ENCODE peak calls at places on chromosomes 7 and 10, in seven cellular contexts. One of them, this sample, is unnamed.

GRCh38 chr10:129893690-129894089 is 70.4 kb downstream of the EBF3 start:
- DNase-seq in HCT116: no peak
- DNase-seq in K562: no peak
- DNase-seq in GM12878: no peak
- DNase-seq in H1: no peak
- DNase-seq in HepG2: no peak
- DNase-seq in T47D: no peak
- DNase-seq in this sample: no peak

GRCh38 chr10:123808873-123809272 is 82.7 kb downstream of the CPXM2 start:
- DNase-seq in H1: no peak
- DNase-seq in K562: no peak
- DNase-seq in T47D: no peak
- DNase-seq in HepG2: no peak
- DNase-seq in HCT116: peak
- DNase-seq in GM12878: no peak
- DNase-seq in this sample: no peak

GRCh38 chr10:69734797-69735468 is 66.8 kb upstream of the COL13A1 start:
- DNase-seq in GM12878: no peak
- DNase-seq in HCT116: no peak
- DNase-seq in H1: no peak
- DNase-seq in K562: no peak
- DNase-seq in HepG2: no peak
- DNase-seq in T47D: no peak
- DNase-seq in this sample: no peak

GRCh38 chr10:44307691-44308090 is 77.2 kb downstream of the CXCL12 start:
- DNase-seq in H1: no peak
- DNase-seq in GM12878: no peak
- DNase-seq in T47D: no peak
- DNase-seq in HCT116: no peak
- DNase-seq in HepG2: no peak
- DNase-seq in K562: no peak
- DNase-seq in this sample: no peak

GRCh38 chr10:118983263-118983662 is 46.3 kb upstream of the NANOS1 start:
- DNase-seq in T47D: no peak
- DNase-seq in H1: no peak
- DNase-seq in K562: no peak
- DNase-seq in GM12878: peak
- DNase-seq in HepG2: peak
- DNase-seq in HCT116: no peak
- DNase-seq in this sample: no peak

GRCh38 chr7:156895024-156895780 is 2.2 kb upstream of the LMBR1 start:
- DNase-seq in H1: no peak
- DNase-seq in HepG2: no peak
- DNase-seq in K562: peak
- DNase-seq in GM12878: no peak
- DNase-seq in HCT116: no peak
- DNase-seq in T47D: no peak
- DNase-seq in this sample: no peak

GRCh38 chr7:79820387-79820786 is 314.2 kb upstream of the GNAI1 start:
- DNase-seq in GM12878: no peak
- DNase-seq in HCT116: no peak
- DNase-seq in HepG2: no peak
- DNase-seq in T47D: peak
- DNase-seq in K562: no peak
- DNase-seq in H1: no peak
- DNase-seq in this sample: peak

GRCh38 chr7:124261710-124262109 is 228.8 kb upstream of the TMEM229A start:
- DNase-seq in T47D: no peak
- DNase-seq in HCT116: no peak
- DNase-seq in K562: no peak
- DNase-seq in H1: no peak
- DNase-seq in HepG2: no peak
- DNase-seq in GM12878: no peak
- DNase-seq in this sample: no peak

GRCh38 chr10:70617798-70618568 is 15.4 kb upstream of the PRF1 start:
- DNase-seq in H1: no peak
- DNase-seq in T47D: peak
- DNase-seq in HepG2: no peak
- DNase-seq in GM12878: no peak
- DNase-seq in HCT116: no peak
- DNase-seq in K562: no peak
- DNase-seq in this sample: no peak

GRCh38 chr7:36034020-36034419 is 119.0 kb upstream of the EEPD1 start:
- DNase-seq in HCT116: no peak
- DNase-seq in HepG2: no peak
- DNase-seq in H1: no peak
- DNase-seq in GM12878: no peak
- DNase-seq in K562: no peak
- DNase-seq in T47D: no peak
- DNase-seq in this sample: no peak

GRCh38 chr10:17001297-17001744 is 128.3 kb downstream of the CUBN start:
- DNase-seq in H1: no peak
- DNase-seq in GM12878: no peak
- DNase-seq in K562: no peak
- DNase-seq in HCT116: no peak
- DNase-seq in HepG2: no peak
- DNase-seq in T47D: peak
- DNase-seq in this sample: no peak

GRCh38 chr7:157641866-157642265 is 305.1 kb downstream of the DNAJB6 start:
- DNase-seq in HCT116: no peak
- DNase-seq in HepG2: no peak
- DNase-seq in K562: no peak
- DNase-seq in GM12878: no peak
- DNase-seq in H1: no peak
- DNase-seq in T47D: no peak
- DNase-seq in this sample: no peak

GRCh38 chr7:137507096-137507495 is 163.6 kb upstream of the PTN start:
- DNase-seq in H1: no peak
- DNase-seq in K562: no peak
- DNase-seq in HCT116: no peak
- DNase-seq in HepG2: no peak
- DNase-seq in T47D: no peak
- DNase-seq in GM12878: no peak
- DNase-seq in this sample: no peak

GRCh38 chr7:129501760-129502707 is at the start of gene SMKR1:
- DNase-seq in T47D: peak
- DNase-seq in HepG2: no peak
- DNase-seq in K562: peak
- DNase-seq in GM12878: peak
- DNase-seq in HCT116: peak
- DNase-seq in H1: peak
- DNase-seq in this sample: peak

GRCh38 chr7:31488562-31489203 is 25.2 kb upstream of the ITPRID1 start:
- DNase-seq in HepG2: peak
- DNase-seq in GM12878: peak
- DNase-seq in H1: peak
- DNase-seq in T47D: peak
- DNase-seq in HCT116: peak
- DNase-seq in K562: peak
- DNase-seq in this sample: peak

GRCh38 chr10:130708465-130708864 is 572.3 kb downstream of the GLRX3 start:
- DNase-seq in HepG2: no peak
- DNase-seq in T47D: no peak
- DNase-seq in HCT116: no peak
- DNase-seq in H1: no peak
- DNase-seq in GM12878: no peak
- DNase-seq in K562: no peak
- DNase-seq in this sample: no peak

GRCh38 chr10:35961501-35961900 is 319.4 kb upstream of the FZD8 start:
- DNase-seq in K562: no peak
- DNase-seq in H1: no peak
- DNase-seq in T47D: no peak
- DNase-seq in HepG2: no peak
- DNase-seq in HCT116: no peak
- DNase-seq in GM12878: no peak
- DNase-seq in this sample: no peak
- TF ChIP-seq JUND in K562: no peak
- TF ChIP-seq JUND in H1: no peak
- TF ChIP-seq JUND in T47D: no peak
- TF ChIP-seq JUND in HepG2: no peak
- TF ChIP-seq JUND in HCT116: no peak
- TF ChIP-seq JUND in GM12878: no peak
- TF ChIP-seq JUND in this sample: no peak

GRCh38 chr10:96502561-96503267 is 11.0 kb downstream of the TLL2 start:
- DNase-seq in K562: no peak
- DNase-seq in H1: no peak
- DNase-seq in HepG2: no peak
- DNase-seq in T47D: no peak
- DNase-seq in GM12878: no peak
- DNase-seq in HCT116: no peak
- DNase-seq in this sample: no peak
- TF ChIP-seq JUND in K562: no peak
- TF ChIP-seq JUND in H1: no peak
- TF ChIP-seq JUND in HepG2: no peak
- TF ChIP-seq JUND in T47D: no peak
- TF ChIP-seq JUND in GM12878: no peak
- TF ChIP-seq JUND in HCT116: no peak
- TF ChIP-seq JUND in this sample: no peak

GRCh38 chr10:48291190-48291589 is 15.3 kb upstream of the MAPK8 start:
- DNase-seq in GM12878: no peak
- DNase-seq in HepG2: peak
- DNase-seq in H1: no peak
- DNase-seq in HCT116: no peak
- DNase-seq in T47D: no peak
- DNase-seq in K562: peak
- DNase-seq in this sample: no peak
- TF ChIP-seq JUND in GM12878: no peak
- TF ChIP-seq JUND in HepG2: no peak
- TF ChIP-seq JUND in H1: no peak
- TF ChIP-seq JUND in HCT116: no peak
- TF ChIP-seq JUND in T47D: no peak
- TF ChIP-seq JUND in K562: peak
- TF ChIP-seq JUND in this sample: no peak

DNA sequence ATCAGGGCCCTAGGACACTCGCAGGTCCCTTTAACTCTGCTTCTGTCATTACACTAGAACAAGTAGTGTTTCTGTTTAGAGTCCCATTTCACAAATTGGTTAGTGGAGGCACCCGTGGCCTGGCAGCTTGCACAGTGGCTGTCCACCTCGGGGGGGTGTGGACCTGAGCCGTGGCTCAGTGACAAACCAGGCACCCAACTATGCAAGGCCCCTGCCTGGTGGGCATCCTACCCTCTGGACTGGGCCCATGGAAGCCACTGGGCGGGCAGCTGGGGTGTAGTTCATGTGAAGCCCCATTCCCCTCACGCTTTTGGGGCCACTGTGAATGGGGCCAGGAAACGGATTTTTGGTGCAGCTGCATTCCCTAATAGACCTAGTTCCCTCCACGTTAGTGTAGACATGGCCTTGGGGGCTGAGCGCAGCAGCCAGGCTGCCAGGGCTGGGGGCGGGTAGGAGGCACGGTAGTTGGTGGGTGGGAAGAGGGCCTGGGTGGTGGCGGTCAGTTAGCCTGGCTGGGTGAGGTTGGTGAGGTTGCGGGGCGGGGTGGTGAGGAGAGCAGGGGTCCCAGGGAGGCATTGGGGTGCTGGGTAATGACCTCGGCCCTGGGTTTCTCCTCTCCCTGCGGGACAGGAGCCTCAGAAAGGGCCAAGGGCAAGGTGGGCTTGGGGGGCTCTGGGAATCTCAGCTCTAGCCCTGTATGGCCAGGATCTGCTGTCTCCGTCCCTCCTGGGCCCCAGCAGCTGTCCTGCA is 18.7 kb downstream of the ZNF316 start:
- DNase-seq in K562: no peak
- DNase-seq in HepG2: no peak
- DNase-seq in T47D: no peak
- DNase-seq in GM12878: no peak
- DNase-seq in HCT116: no peak
- DNase-seq in H1: no peak
- DNase-seq in this sample: peak
- TF ChIP-seq JUND in K562: no peak
- TF ChIP-seq JUND in HepG2: no peak
- TF ChIP-seq JUND in T47D: no peak
- TF ChIP-seq JUND in GM12878: no peak
- TF ChIP-seq JUND in HCT116: no peak
- TF ChIP-seq JUND in H1: no peak
- TF ChIP-seq JUND in this sample: no peak

DNA sequence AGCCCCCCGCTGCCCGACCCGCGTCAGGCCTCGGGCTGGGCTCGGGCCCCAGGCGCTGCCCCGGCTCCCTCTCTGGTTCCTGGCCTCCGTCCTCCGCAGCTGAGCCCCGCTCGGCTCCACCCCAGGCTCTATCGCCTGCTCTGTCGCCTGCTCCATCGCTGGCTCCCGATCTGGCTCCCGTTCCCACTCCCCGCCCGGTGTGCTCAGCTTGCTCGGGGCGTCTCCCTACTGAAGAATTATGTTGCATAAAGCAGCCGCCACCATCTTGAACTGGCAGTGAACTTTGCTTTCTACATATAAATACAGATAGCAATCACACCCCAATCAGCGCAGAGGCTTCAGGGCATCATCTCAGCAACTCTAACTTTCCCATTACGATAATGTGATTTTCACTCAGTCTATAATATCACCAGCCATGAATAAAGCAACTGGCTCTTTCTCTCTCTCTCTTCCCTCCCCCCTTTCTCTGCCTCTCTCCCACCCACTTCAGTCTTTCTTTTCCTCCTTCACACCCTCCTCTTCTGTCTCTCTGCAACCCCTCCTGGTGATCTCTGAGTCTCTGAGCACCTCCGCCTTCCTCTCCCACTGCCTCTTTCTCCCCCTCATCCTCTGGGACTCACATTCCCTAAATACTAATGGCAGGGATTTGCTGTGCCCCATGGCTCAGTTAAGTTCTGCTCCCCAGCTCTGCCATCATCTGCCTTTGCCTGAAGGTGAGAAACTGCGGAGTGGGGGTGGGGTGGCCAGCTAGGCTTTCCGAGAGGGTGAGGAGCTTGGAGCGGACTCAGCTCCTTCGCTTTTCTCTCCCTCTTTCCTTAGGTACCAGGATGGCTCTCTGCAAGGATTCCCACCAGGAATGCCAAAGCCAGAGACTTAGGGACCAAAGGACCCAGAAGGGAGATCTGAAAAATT is 43.2 kb upstream of the BTRC start:
- DNase-seq in GM12878: no peak
- DNase-seq in T47D: peak
- DNase-seq in K562: no peak
- DNase-seq in HepG2: no peak
- DNase-seq in HCT116: no peak
- DNase-seq in H1: peak
- DNase-seq in this sample: peak
- TF ChIP-seq JUND in GM12878: no peak
- TF ChIP-seq JUND in T47D: no peak
- TF ChIP-seq JUND in K562: no peak
- TF ChIP-seq JUND in HepG2: no peak
- TF ChIP-seq JUND in HCT116: no peak
- TF ChIP-seq JUND in H1: no peak
- TF ChIP-seq JUND in this sample: no peak